ENCODE peak calls at places on chromosome 9, in nine cellular contexts. Y, H, E, I, D, V, S, N and J are unnamed samples.

GRCh38 chr9:110531776-110532175 is 47.8 kb downstream of the SVEP1 start:
- DNase-seq in Y (peak), H (no peak), E (peak), I (no peak), D (no peak), V (no peak), S (no peak), N (no peak), J (no peak)

GRCh38 chr9:14278291-14278721 is 35.6 kb downstream of the NFIB start:
- DNase-seq in Y (no peak), H (no peak), E (peak), I (peak), D (no peak), V (no peak), S (no peak), N (no peak), J (no peak)

GRCh38 chr9:74413876-74414275 is 83.3 kb upstream of the RORB start:
- DNase-seq in Y (no peak), H (no peak), E (no peak), I (no peak), D (no peak), V (no peak), S (no peak), N (no peak), J (no peak)

GRCh38 chr9:131094622-131095021 is 1.7 kb upstream of the AIF1L start:
- DNase-seq in Y (no peak), H (no peak), E (peak), I (peak), D (no peak), V (no peak), S (no peak), N (no peak), J (no peak)

GRCh38 chr9:69674741-69675438 is 2.7 kb upstream of the APBA1 start:
- DNase-seq in Y (no peak), H (no peak), E (peak), I (peak), D (no peak), V (no peak), S (no peak), N (no peak), J (no peak)

GRCh38 chr9:20252778-20253177 is 369.5 kb downstream of the MLLT3 start:
- DNase-seq in Y (no peak), H (no peak), E (no peak), I (no peak), D (no peak), V (no peak), S (no peak), N (no peak), J (no peak)

GRCh38 chr9:128323192-128323730 is 622 bp downstream of the COQ4 start:
- DNase-seq in Y (no peak), H (no peak), E (peak), I (no peak), D (no peak), V (peak), S (no peak), N (no peak), J (no peak)

GRCh38 chr9:109110326-109111014 is 9.3 kb downstream of the TMEM245 start:
- DNase-seq in Y (no peak), H (no peak), E (peak), I (peak), D (no peak), V (peak), S (no peak), N (no peak), J (no peak)

GRCh38 chr9:136665111-136665703 is 2.5 kb downstream of the EGFL7 start:
- DNase-seq in Y (peak), H (no peak), E (no peak), I (no peak), D (no peak), V (peak), S (no peak), N (no peak), J (peak)

GRCh38 chr9:78325343-78325742 is 28.4 kb downstream of the PSAT1 start:
- DNase-seq in Y (peak), H (peak), E (peak), I (peak), D (peak), V (no peak), S (no peak), N (peak), J (no peak)

GRCh38 chr9:90950600-90950999 is 149.0 kb downstream of the SYK start:
- DNase-seq in Y (no peak), H (no peak), E (no peak), I (no peak), D (no peak), V (no peak), S (no peak), N (no peak), J (no peak)

GRCh38 chr9:135673941-135674340 is 10.8 kb downstream of the LCN9 start:
- DNase-seq in Y (no peak), H (no peak), E (no peak), I (no peak), D (no peak), V (no peak), S (no peak), N (no peak), J (no peak)

GRCh38 chr9:3441197-3441816 is 84.5 kb downstream of the RFX3 start:
- DNase-seq in Y (peak), H (peak), E (peak), I (peak), D (peak), V (peak), S (peak), N (peak), J (peak)

GRCh38 chr9:129185991-129186390 is 7.9 kb upstream of the IER5L start:
- DNase-seq in Y (no peak), H (no peak), E (peak), I (no peak), D (no peak), V (no peak), S (no peak), N (no peak), J (no peak)

GRCh38 chr9:136213733-136214132 is 8.8 kb upstream of the LHX3 start:
- DNase-seq in Y (no peak), H (no peak), E (no peak), I (no peak), D (no peak), V (peak), S (no peak), N (no peak), J (no peak)

GRCh38 chr9:93236541-93237206 is 52.7 kb downstream of the WNK2 start:
- DNase-seq in Y (no peak), H (no peak), E (no peak), I (no peak), D (no peak), V (no peak), S (no peak), N (no peak), J (no peak)

GRCh38 chr9:134318941-134319305 is 7.3 kb upstream of the RXRA start:
- DNase-seq in Y (no peak), H (no peak), E (no peak), I (no peak), D (no peak), V (no peak), S (no peak), N (peak), J (no peak)

GRCh38 chr9:111298831-111299603 is 31.0 kb downstream of the OR2K2 start:
- DNase-seq in Y (peak), H (no peak), E (peak), I (peak), D (no peak), V (peak), S (no peak), N (no peak), J (peak)

GRCh38 chr9:90810686-90811085 is 9.1 kb downstream of the SYK start:
- DNase-seq in Y (no peak), H (no peak), E (no peak), I (no peak), D (no peak), V (no peak), S (no peak), N (no peak), J (no peak)

GRCh38 chr9:37715260-37715659 is 38.3 kb upstream of the TRMT10B start:
- DNase-seq in Y (no peak), H (no peak), E (no peak), I (no peak), D (no peak), V (no peak), S (no peak), N (no peak), J (no peak)

GRCh38 chr9:124036578-124036977 is 25.0 kb downstream of the LHX2 start:
- DNase-seq in Y (no peak), H (no peak), E (no peak), I (no peak), D (no peak), V (no peak), S (no peak), N (no peak), J (no peak)

GRCh38 chr9:109297899-109298298 is 23.0 kb downstream of the EPB41L4B start:
- DNase-seq in Y (no peak), H (no peak), E (peak), I (peak), D (no peak), V (no peak), S (no peak), N (no peak), J (no peak)

GRCh38 chr9:93860694-93861658 is 94.2 kb downstream of the BARX1 start:
- DNase-seq in Y (no peak), H (no peak), E (no peak), I (peak), D (peak), V (no peak), S (no peak), N (no peak), J (peak)

GRCh38 chr9:123410281-123410910 is 54.4 kb downstream of the CRB2 start:
- DNase-seq in Y (no peak), H (no peak), E (no peak), I (no peak), D (no peak), V (no peak), S (no peak), N (no peak), J (no peak)

GRCh38 chr9:96417610-96418073 is 528 bp downstream of the ZNF367 start:
- DNase-seq in Y (no peak), H (peak), E (no peak), I (no peak), D (peak), V (no peak), S (no peak), N (peak), J (no peak)

GRCh38 chr9:91151014-91151740 is 210.5 kb downstream of the AUH start:
- DNase-seq in Y (no peak), H (no peak), E (peak), I (peak), D (no peak), V (no peak), S (no peak), N (no peak), J (no peak)

GRCh38 chr9:6356441-6356840 is 28.3 kb downstream of the TPD52L3 start:
- DNase-seq in Y (no peak), H (no peak), E (no peak), I (no peak), D (no peak), V (no peak), S (no peak), N (no peak), J (no peak)

GRCh38 chr9:101586651-101587050 is 8.1 kb downstream of the PPP3R2 start:
- DNase-seq in Y (no peak), H (no peak), E (no peak), I (no peak), D (no peak), V (no peak), S (no peak), N (no peak), J (no peak)

GRCh38 chr9:129894106-129894823 is 59.0 kb downstream of the USP20 start:
- DNase-seq in Y (no peak), H (no peak), E (no peak), I (no peak), D (no peak), V (no peak), S (no peak), N (no peak), J (no peak)

GRCh38 chr9:99231708-99232107 is 9.6 kb downstream of the SEC61B start:
- DNase-seq in Y (peak), H (no peak), E (peak), I (no peak), D (no peak), V (peak), S (no peak), N (peak), J (peak)

GRCh38 chr9:128787583-128788156 is 617 bp downstream of the TBC1D13 start:
- DNase-seq in Y (peak), H (no peak), E (no peak), I (peak), D (peak), V (no peak), S (no peak), N (no peak), J (peak)

GRCh38 chr9:38178282-38178681 is 109.3 kb upstream of the SHB start:
- DNase-seq in Y (no peak), H (no peak), E (no peak), I (no peak), D (no peak), V (peak), S (no peak), N (no peak), J (no peak)

GRCh38 chr9:12416736-12417135 is 276.4 kb upstream of the TYRP1 start:
- DNase-seq in Y (peak), H (no peak), E (no peak), I (no peak), D (peak), V (no peak), S (no peak), N (no peak), J (no peak)

GRCh38 chr9:95592931-95593330 is 76.2 kb upstream of the PTCH1 start:
- DNase-seq in Y (no peak), H (no peak), E (no peak), I (no peak), D (no peak), V (no peak), S (no peak), N (no peak), J (no peak)

GRCh38 chr9:38392235-38393127 is at the start of gene ALDH1B1:
- DNase-seq in Y (peak), H (peak), E (peak), I (peak), D (peak), V (peak), S (peak), N (peak), J (peak)

GRCh38 chr9:78821126-78821822 is 524.3 kb downstream of the PSAT1 start:
- DNase-seq in Y (peak), H (peak), E (peak), I (peak), D (peak), V (peak), S (no peak), N (no peak), J (peak)

GRCh38 chr9:83070257-83070656 is 7.3 kb upstream of the RASEF start:
- DNase-seq in Y (no peak), H (no peak), E (peak), I (no peak), D (no peak), V (no peak), S (no peak), N (no peak), J (no peak)